ENCODE peak calls at places on chromosomes 7 and 10, in five cellular contexts. One of them, this sample, is unnamed.

GRCh38 chr7:76191783-76192240 is 9.9 kb upstream of the SRRM3 start:
- DNase-seq in upper lobe of right lung: no peak
- DNase-seq in stomach: no peak
- DNase-seq in foreskin keratinocyte: peak; percentile 51
- DNase-seq in pancreas: no peak
- DNase-seq in this sample: peak; percentile 32

GRCh38 chr10:6473901-6474370 is 106.1 kb downstream of the PRKCQ start:
- DNase-seq in upper lobe of right lung: no peak
- DNase-seq in stomach: no peak
- DNase-seq in foreskin keratinocyte: no peak
- DNase-seq in pancreas: no peak
- DNase-seq in this sample: peak; percentile 6

GRCh38 chr7:5422324-5423271 is 1.0 kb downstream of the TNRC18 start:
- DNase-seq in upper lobe of right lung: peak; percentile 73
- DNase-seq in stomach: no peak
- DNase-seq in foreskin keratinocyte: peak; percentile 17
- DNase-seq in pancreas: peak; percentile 16
- DNase-seq in this sample: no peak

GRCh38 chr10:3406556-3406955 is 234.0 kb upstream of the PITRM1 start:
- DNase-seq in upper lobe of right lung: peak; percentile 34
- DNase-seq in stomach: no peak
- DNase-seq in foreskin keratinocyte: no peak
- DNase-seq in pancreas: no peak
- DNase-seq in this sample: no peak

GRCh38 chr10:13613519-13613918 is 26.8 kb downstream of the PRPF18 start:
- DNase-seq in upper lobe of right lung: no peak
- DNase-seq in stomach: no peak
- DNase-seq in foreskin keratinocyte: peak; percentile 18
- DNase-seq in pancreas: no peak
- DNase-seq in this sample: no peak

GRCh38 chr7:75616421-75617167 is 122.1 kb downstream of the HIP1 start:
- DNase-seq in upper lobe of right lung: no peak
- DNase-seq in stomach: no peak
- DNase-seq in foreskin keratinocyte: no peak
- DNase-seq in pancreas: no peak
- DNase-seq in this sample: no peak

GRCh38 chr10:118251791-118252190 is 90.3 kb downstream of the FAM204A start:
- DNase-seq in upper lobe of right lung: no peak
- DNase-seq in stomach: no peak
- DNase-seq in foreskin keratinocyte: peak; percentile 62
- DNase-seq in pancreas: no peak
- DNase-seq in this sample: peak; percentile 16

GRCh38 chr7:19991936-19992335 is 218.5 kb upstream of the TMEM196 start:
- DNase-seq in upper lobe of right lung: no peak
- DNase-seq in stomach: no peak
- DNase-seq in foreskin keratinocyte: no peak
- DNase-seq in pancreas: no peak
- DNase-seq in this sample: no peak

GRCh38 chr7:127850195-127850594 is 181.0 kb downstream of the LRRC4 start:
- DNase-seq in upper lobe of right lung: no peak
- DNase-seq in stomach: no peak
- DNase-seq in foreskin keratinocyte: no peak
- DNase-seq in pancreas: no peak
- DNase-seq in this sample: no peak

GRCh38 chr7:73668103-73668937 is 689 bp downstream of the VPS37D start:
- DNase-seq in upper lobe of right lung: no peak
- DNase-seq in stomach: no peak
- DNase-seq in foreskin keratinocyte: no peak
- DNase-seq in pancreas: no peak
- DNase-seq in this sample: no peak

GRCh38 chr7:101410743-101411476 is 48.2 kb downstream of the COL26A1 start:
- DNase-seq in upper lobe of right lung: no peak
- DNase-seq in stomach: peak; percentile 41
- DNase-seq in foreskin keratinocyte: no peak
- DNase-seq in pancreas: peak; percentile 17
- DNase-seq in this sample: no peak

GRCh38 chr10:46232666-46233065 is 54.1 kb upstream of the ANTXRL start:
- DNase-seq in upper lobe of right lung: peak; percentile 15
- DNase-seq in stomach: peak; percentile 19
- DNase-seq in foreskin keratinocyte: no peak
- DNase-seq in pancreas: no peak
- DNase-seq in this sample: no peak

GRCh38 chr10:1577945-1578344 is 159.4 kb downstream of the ADARB2 start:
- DNase-seq in upper lobe of right lung: no peak
- DNase-seq in stomach: no peak
- DNase-seq in foreskin keratinocyte: no peak
- DNase-seq in pancreas: no peak
- DNase-seq in this sample: no peak

GRCh38 chr7:111910656-111911055 is 295.5 kb downstream of the DOCK4 start:
- DNase-seq in upper lobe of right lung: no peak
- DNase-seq in stomach: no peak
- DNase-seq in foreskin keratinocyte: no peak
- DNase-seq in pancreas: no peak
- DNase-seq in this sample: no peak

GRCh38 chr10:79487296-79488194 is 24.8 kb upstream of the EIF5AL1 start:
- DNase-seq in upper lobe of right lung: peak; percentile 71
- DNase-seq in stomach: peak; percentile 68
- DNase-seq in foreskin keratinocyte: no peak
- DNase-seq in pancreas: peak; percentile 40
- DNase-seq in this sample: peak; percentile 23

GRCh38 chr7:87148332-87148955 is 3.8 kb upstream of the DMTF1 start:
- DNase-seq in upper lobe of right lung: no peak
- DNase-seq in stomach: no peak
- DNase-seq in foreskin keratinocyte: peak; percentile 23
- DNase-seq in pancreas: no peak
- DNase-seq in this sample: peak; percentile 6

GRCh38 chr7:128103498-128104108 is 72.4 kb upstream of the LRRC4 start:
- DNase-seq in upper lobe of right lung: no peak
- DNase-seq in stomach: no peak
- DNase-seq in foreskin keratinocyte: no peak
- DNase-seq in pancreas: peak; percentile 15
- DNase-seq in this sample: no peak

GRCh38 chr10:15385552-15386455 is 14.7 kb upstream of the FAM171A1 start:
- DNase-seq in upper lobe of right lung: no peak
- DNase-seq in stomach: no peak
- DNase-seq in foreskin keratinocyte: no peak
- DNase-seq in pancreas: no peak
- DNase-seq in this sample: no peak

GRCh38 chr7:2120251-2120660 is 112.5 kb downstream of the MAD1L1 start:
- DNase-seq in upper lobe of right lung: no peak
- DNase-seq in stomach: peak; percentile 39
- DNase-seq in foreskin keratinocyte: no peak
- DNase-seq in pancreas: no peak
- DNase-seq in this sample: no peak

GRCh38 chr7:81484266-81484665 is 285.6 kb downstream of the HGF start:
- DNase-seq in upper lobe of right lung: no peak
- DNase-seq in stomach: no peak
- DNase-seq in foreskin keratinocyte: no peak
- DNase-seq in pancreas: no peak
- DNase-seq in this sample: peak; percentile 16

GRCh38 chr7:32494946-32495297 is 367 bp upstream of the AVL9 start:
- DNase-seq in upper lobe of right lung: no peak
- DNase-seq in stomach: no peak
- DNase-seq in foreskin keratinocyte: no peak
- DNase-seq in pancreas: no peak
- DNase-seq in this sample: no peak

GRCh38 chr7:19369182-19369581 is 224.0 kb upstream of the FERD3L start:
- DNase-seq in upper lobe of right lung: no peak
- DNase-seq in stomach: no peak
- DNase-seq in foreskin keratinocyte: no peak
- DNase-seq in pancreas: no peak
- DNase-seq in this sample: no peak

GRCh38 chr7:150716368-150716767 is at the start of gene GIMAP1:
- DNase-seq in upper lobe of right lung: no peak
- DNase-seq in stomach: no peak
- DNase-seq in foreskin keratinocyte: no peak
- DNase-seq in pancreas: no peak
- DNase-seq in this sample: no peak

GRCh38 chr7:135291809-135292253 is 58.2 kb downstream of the STRA8 start:
- DNase-seq in upper lobe of right lung: no peak
- DNase-seq in stomach: no peak
- DNase-seq in foreskin keratinocyte: peak; percentile 100
- DNase-seq in pancreas: no peak
- DNase-seq in this sample: peak; percentile 100

GRCh38 chr10:72736176-72736795 is 44.3 kb downstream of the MCU start:
- DNase-seq in upper lobe of right lung: no peak
- DNase-seq in stomach: no peak
- DNase-seq in foreskin keratinocyte: no peak
- DNase-seq in pancreas: no peak
- DNase-seq in this sample: no peak

GRCh38 chr10:49737474-49738201 is 24.5 kb downstream of the OGDHL start:
- DNase-seq in upper lobe of right lung: peak; percentile 51
- DNase-seq in stomach: peak; percentile 17
- DNase-seq in foreskin keratinocyte: no peak
- DNase-seq in pancreas: no peak
- DNase-seq in this sample: no peak

GRCh38 chr10:111116211-111116610 is 39.4 kb downstream of the ADRA2A start:
- DNase-seq in upper lobe of right lung: peak; percentile 35
- DNase-seq in stomach: no peak
- DNase-seq in foreskin keratinocyte: no peak
- DNase-seq in pancreas: no peak
- DNase-seq in this sample: no peak

GRCh38 chr7:127632276-127632910 is 14.5 kb upstream of the PAX4 start:
- DNase-seq in upper lobe of right lung: no peak
- DNase-seq in stomach: no peak
- DNase-seq in foreskin keratinocyte: peak; percentile 29
- DNase-seq in pancreas: no peak
- DNase-seq in this sample: no peak

GRCh38 chr7:73567701-73568685 is 10.4 kb downstream of the TBL2 start:
- DNase-seq in upper lobe of right lung: no peak
- DNase-seq in stomach: no peak
- DNase-seq in foreskin keratinocyte: no peak
- DNase-seq in pancreas: no peak
- DNase-seq in this sample: peak; percentile 14

GRCh38 chr7:31495653-31496052 is 18.2 kb upstream of the ITPRID1 start:
- DNase-seq in upper lobe of right lung: no peak
- DNase-seq in stomach: no peak
- DNase-seq in foreskin keratinocyte: no peak
- DNase-seq in pancreas: no peak
- DNase-seq in this sample: no peak

GRCh38 chr10:68559872-68560200 is 301 bp upstream of the TET1 start:
- DNase-seq in upper lobe of right lung: no peak
- DNase-seq in stomach: no peak
- DNase-seq in foreskin keratinocyte: peak; percentile 12
- DNase-seq in pancreas: no peak
- DNase-seq in this sample: no peak

GRCh38 chr10:624605-625334 is 64.7 kb downstream of the DIP2C start:
- DNase-seq in upper lobe of right lung: peak; percentile 62
- DNase-seq in stomach: no peak
- DNase-seq in foreskin keratinocyte: peak; percentile 55
- DNase-seq in pancreas: peak; percentile 72
- DNase-seq in this sample: peak; percentile 32

GRCh38 chr10:21514808-21515580 is 10.5 kb downstream of the SKIDA1 start:
- DNase-seq in upper lobe of right lung: no peak
- DNase-seq in stomach: no peak
- DNase-seq in foreskin keratinocyte: no peak
- DNase-seq in pancreas: no peak
- DNase-seq in this sample: no peak

GRCh38 chr7:105014725-105015630 is 973 bp downstream of the KMT2E start:
- DNase-seq in upper lobe of right lung: peak; percentile 67
- DNase-seq in stomach: peak; percentile 60
- DNase-seq in foreskin keratinocyte: peak; percentile 44
- DNase-seq in pancreas: peak; percentile 41
- DNase-seq in this sample: peak; percentile 68
- H3K4me1 ChIP-seq in upper lobe of right lung: peaks cover 22% of the 10 kb centered on the region
- H3K4me1 ChIP-seq in stomach: peaks cover 17% of the 10 kb centered on the region
- H3K4me1 ChIP-seq in foreskin keratinocyte: peaks cover 19% of the 10 kb centered on the region
- H3K4me1 ChIP-seq in pancreas: peaks cover 23% of the 10 kb centered on the region
- H3K4me1 ChIP-seq in this sample: peaks cover 7% of the 10 kb centered on the region

GRCh38 chr7:47514818-47515217 is 67.1 kb downstream of the TNS3 start:
- DNase-seq in upper lobe of right lung: no peak
- DNase-seq in stomach: no peak
- DNase-seq in foreskin keratinocyte: no peak
- DNase-seq in pancreas: no peak
- DNase-seq in this sample: no peak

GRCh38 chr7:47513741-47514241 is 68.1 kb downstream of the TNS3 start:
- DNase-seq in upper lobe of right lung: no peak
- DNase-seq in stomach: no peak
- DNase-seq in foreskin keratinocyte: no peak
- DNase-seq in pancreas: no peak
- DNase-seq in this sample: no peak

GRCh38 chr7:47515305-47515834 is 66.5 kb downstream of the TNS3 start:
- DNase-seq in upper lobe of right lung: no peak
- DNase-seq in stomach: no peak
- DNase-seq in foreskin keratinocyte: no peak
- DNase-seq in pancreas: no peak
- DNase-seq in this sample: no peak

GRCh38 chr7:47512481-47513176 is 69.3 kb downstream of the TNS3 start:
- DNase-seq in upper lobe of right lung: no peak
- DNase-seq in stomach: no peak
- DNase-seq in foreskin keratinocyte: no peak
- DNase-seq in pancreas: no peak
- DNase-seq in this sample: no peak

GRCh38 chr7:47514367-47514766 is 67.5 kb downstream of the TNS3 start:
- DNase-seq in upper lobe of right lung: no peak
- DNase-seq in stomach: no peak
- DNase-seq in foreskin keratinocyte: no peak
- DNase-seq in pancreas: no peak
- DNase-seq in this sample: no peak
- H3K4me1 ChIP-seq in upper lobe of right lung: peaks cover 37% of the 10 kb centered on the region
- H3K4me1 ChIP-seq in stomach: peaks cover 51% of the 10 kb centered on the region
- H3K4me1 ChIP-seq in foreskin keratinocyte: peaks cover 8% of the 10 kb centered on the region
- H3K4me1 ChIP-seq in pancreas: peaks cover 37% of the 10 kb centered on the region
- H3K4me1 ChIP-seq in this sample: peaks cover 6% of the 10 kb centered on the region

DNA sequence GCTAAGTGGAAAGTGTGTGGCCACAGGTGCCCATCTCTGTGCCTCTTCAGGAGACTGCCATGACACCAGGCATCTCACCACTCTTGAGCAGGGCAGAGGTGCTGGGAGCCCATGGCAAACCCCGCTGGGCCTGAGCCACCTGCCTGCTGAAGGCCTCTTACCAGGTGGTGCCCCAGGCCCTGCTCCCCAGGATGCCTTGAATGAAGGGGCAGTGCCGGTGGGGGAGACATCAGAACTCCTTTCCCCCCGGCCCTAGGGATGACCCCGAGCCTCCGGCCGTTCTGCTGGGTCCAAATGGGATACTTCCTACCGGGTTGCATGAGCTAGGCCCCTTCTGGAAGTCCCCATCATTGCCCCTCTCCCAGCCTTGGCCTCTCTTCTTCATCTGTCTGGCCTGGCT is 37.6 kb downstream of the UNC5B start:
- DNase-seq in upper lobe of right lung: no peak
- DNase-seq in stomach: no peak
- DNase-seq in foreskin keratinocyte: no peak
- DNase-seq in pancreas: no peak
- DNase-seq in this sample: no peak
- H3K4me1 ChIP-seq in upper lobe of right lung: peaks cover 24% of the 10 kb centered on the region
- H3K4me1 ChIP-seq in stomach: peaks cover 25% of the 10 kb centered on the region
- H3K4me1 ChIP-seq in foreskin keratinocyte: peaks cover 11% of the 10 kb centered on the region
- H3K4me1 ChIP-seq in pancreas: no peaks in the 10 kb centered on the region
- H3K4me1 ChIP-seq in this sample: peaks cover 42% of the 10 kb centered on the region

GRCh38 chr7:153004341-153004740 is 244.8 kb downstream of the ACTR3B start:
- DNase-seq in upper lobe of right lung: no peak
- DNase-seq in stomach: no peak
- DNase-seq in foreskin keratinocyte: no peak
- DNase-seq in pancreas: no peak
- DNase-seq in this sample: no peak
- H3K4me1 ChIP-seq in upper lobe of right lung: no peaks in the 10 kb centered on the region
- H3K4me1 ChIP-seq in stomach: no peaks in the 10 kb centered on the region
- H3K4me1 ChIP-seq in foreskin keratinocyte: no peaks in the 10 kb centered on the region
- H3K4me1 ChIP-seq in pancreas: no peaks in the 10 kb centered on the region
- H3K4me1 ChIP-seq in this sample: no peaks in the 10 kb centered on the region

This sample was measured in mammary epithelial cell.